ENCODE peak calls at places on chromosomes 3 and 15, in eight cellular contexts. Z is GM20000; A is fibroblast of lung; F is stimulated activated CD8-positive, alpha-beta memory T cell treated with anti-CD3 and anti-CD28 coated beads, Interleukin-15, amount 100 ng/mL, for 4 hours; R is non-pigmented ciliary epithelial cell; E is right cardiac atrium; Q is activated CD4-positive, alpha-beta T cell treated with anti-CD3 and anti-CD28 coated beads, Interleukin-2, amount 50 U/mL, for 48 hours; B is heart left ventricle. X is an unnamed sample.

GRCh38 chr15:49847436-49847835 is 226.6 kb downstream of the DTWD1 start:
- DNase-seq in Z (no peak), A (peak), F (no peak), R (no peak), E (no peak), Q (no peak), B (no peak), X (no peak)

GRCh38 chr3:43773273-43774104 is 82.8 kb downstream of the ABHD5 start:
- DNase-seq in Z (no peak), A (no peak), F (peak), R (no peak), E (peak), Q (no peak), B (peak), X (no peak)

GRCh38 chr3:186162221-186162620 is 53.3 kb upstream of the ETV5 start:
- DNase-seq in Z (no peak), A (peak), F (no peak), R (no peak), E (no peak), Q (no peak), B (peak), X (no peak)

GRCh38 chr3:184361532-184361931 is at the start of the genes CLCN2 and POLR2H:
- DNase-seq in Z (peak), A (peak), F (peak), R (no peak), E (peak), Q (peak), B (peak), X (peak)

GRCh38 chr3:101011086-101011485 is 17.9 kb upstream of the ABI3BP start:
- DNase-seq in Z (no peak), A (no peak), F (no peak), R (no peak), E (no peak), Q (no peak), B (no peak), X (no peak)

GRCh38 chr15:25884354-25884753 is 21.2 kb upstream of the ATP10A start:
- DNase-seq in Z (no peak), A (no peak), F (no peak), R (no peak), E (no peak), Q (no peak), B (no peak), X (no peak)

GRCh38 chr15:40893019-40893723 is 1.1 kb upstream of the VPS18 start:
- DNase-seq in Z (no peak), A (no peak), F (no peak), R (no peak), E (no peak), Q (no peak), B (no peak), X (no peak)

GRCh38 chr3:109265300-109265699 is 51.0 kb downstream of the DPPA2 start:
- DNase-seq in Z (no peak), A (peak), F (no peak), R (no peak), E (no peak), Q (no peak), B (no peak), X (no peak)

GRCh38 chr3:187852842-187853727 is 107.8 kb upstream of the BCL6 start:
- DNase-seq in Z (no peak), A (no peak), F (no peak), R (no peak), E (no peak), Q (no peak), B (no peak), X (no peak)

GRCh38 chr3:128805771-128806170 is 73.6 kb upstream of the ACAD9 start:
- DNase-seq in Z (no peak), A (peak), F (no peak), R (no peak), E (no peak), Q (no peak), B (no peak), X (peak)

GRCh38 chr3:184808021-184808420 is 3.9 kb upstream of the VPS8 start:
- DNase-seq in Z (no peak), A (no peak), F (no peak), R (no peak), E (no peak), Q (no peak), B (no peak), X (no peak)

GRCh38 chr3:47394140-47394855 is 13.5 kb downstream of the PTPN23 start:
- DNase-seq in Z (no peak), A (no peak), F (no peak), R (no peak), E (no peak), Q (no peak), B (no peak), X (no peak)

GRCh38 chr15:74222231-74222511 is 14.0 kb upstream of the CCDC33 start:
- DNase-seq in Z (no peak), A (no peak), F (no peak), R (no peak), E (no peak), Q (no peak), B (no peak), X (no peak)

X was measured in Daoy.